ENCODE peak calls at places on chromosome 7, in eight cellular contexts. U is pancreas, M is IMR-90, N is chondrocyte, C is astrocyte, P is GM13976, G is AG09309, W is tibial artery. O is an unnamed sample.

GRCh38 chr7:111788426-111788825 is 226.1 kb upstream of the IMMP2L start:
- DNase-seq in U (no peak), M (peak), N (no peak), C (peak), P (no peak), G (no peak), W (no peak), O (no peak)

GRCh38 chr7:140899883-140900282 is 24.8 kb downstream of the BRAF start:
- DNase-seq in U (no peak), M (no peak), N (no peak), C (no peak), P (no peak), G (no peak), W (no peak), O (peak)

GRCh38 chr7:119720541-119720940 is 552.4 kb upstream of the KCND2 start:
- DNase-seq in U (no peak), M (peak), N (no peak), C (peak), P (no peak), G (peak), W (no peak), O (no peak)

GRCh38 chr7:93575555-93576397 is 1.3 kb upstream of the CALCR start:
- DNase-seq in U (peak), M (no peak), N (no peak), C (no peak), P (no peak), G (no peak), W (no peak), O (no peak)

GRCh38 chr7:16648551-16648950 is 2.6 kb downstream of the BZW2 start:
- DNase-seq in U (no peak), M (no peak), N (no peak), C (no peak), P (no peak), G (no peak), W (no peak), O (no peak)

GRCh38 chr7:5360971-5361370 is 62.7 kb downstream of the TNRC18 start:
- DNase-seq in U (no peak), M (no peak), N (no peak), C (no peak), P (no peak), G (no peak), W (no peak), O (no peak)

GRCh38 chr7:140619101-140619615 is 21.5 kb downstream of the DENND2A start:
- DNase-seq in U (no peak), M (no peak), N (no peak), C (no peak), P (no peak), G (no peak), W (no peak), O (no peak)

GRCh38 chr7:80335473-80336232 is 176.2 kb downstream of the GNAT3 start:
- DNase-seq in U (no peak), M (peak), N (no peak), C (no peak), P (no peak), G (no peak), W (no peak), O (no peak)

GRCh38 chr7:40301486-40302065 is 166.8 kb downstream of the SUGCT start:
- DNase-seq in U (no peak), M (peak), N (no peak), C (peak), P (no peak), G (no peak), W (no peak), O (no peak)

GRCh38 chr7:27906385-27907091 is 166.6 kb downstream of the TAX1BP1 start:
- DNase-seq in U (no peak), M (no peak), N (no peak), C (peak), P (no peak), G (no peak), W (no peak), O (no peak)

GRCh38 chr7:155928583-155929145 is 116.4 kb upstream of the SHH start:
- DNase-seq in U (no peak), M (no peak), N (no peak), C (no peak), P (no peak), G (no peak), W (no peak), O (no peak)

GRCh38 chr7:2036786-2037185 is 196.0 kb downstream of the MAD1L1 start:
- DNase-seq in U (peak), M (no peak), N (peak), C (no peak), P (no peak), G (no peak), W (peak), O (no peak)

GRCh38 chr7:83930262-83930661 is 264.3 kb downstream of the SEMA3A start:
- DNase-seq in U (no peak), M (no peak), N (no peak), C (no peak), P (no peak), G (no peak), W (no peak), O (no peak)

GRCh38 chr7:150903627-150904026 is 51.3 kb downstream of the AOC1 start:
- DNase-seq in U (peak), M (peak), N (no peak), C (peak), P (peak), G (peak), W (no peak), O (peak)

GRCh38 chr7:1325646-1326510 is 93.2 kb downstream of the UNCX start:
- DNase-seq in U (no peak), M (no peak), N (no peak), C (no peak), P (no peak), G (no peak), W (no peak), O (no peak)

GRCh38 chr7:32479574-32480200 is 10.5 kb downstream of the LSM5 start:
- DNase-seq in U (no peak), M (peak), N (no peak), C (no peak), P (peak), G (no peak), W (no peak), O (peak)

GRCh38 chr7:155256761-155257481 is 40.8 kb upstream of the INSIG1 start:
- DNase-seq in U (no peak), M (no peak), N (no peak), C (no peak), P (no peak), G (no peak), W (no peak), O (no peak)

GRCh38 chr7:2517678-2518077 is 1.9 kb upstream of the LFNG start:
- DNase-seq in U (no peak), M (peak), N (no peak), C (peak), P (no peak), G (no peak), W (no peak), O (no peak)

GRCh38 chr7:150830957-150831356 is 21.4 kb upstream of the AOC1 start:
- DNase-seq in U (no peak), M (no peak), N (no peak), C (no peak), P (no peak), G (no peak), W (no peak), O (no peak)

GRCh38 chr7:114419441-114420107 is 5.0 kb downstream of the FOXP2 start:
- DNase-seq in U (no peak), M (peak), N (no peak), C (peak), P (no peak), G (no peak), W (no peak), O (no peak)

GRCh38 chr7:1236831-1237701 is 4.4 kb downstream of the UNCX start:
- DNase-seq in U (no peak), M (no peak), N (no peak), C (no peak), P (no peak), G (no peak), W (no peak), O (no peak)

GRCh38 chr7:16023046-16023445 is 336.6 kb upstream of the MEOX2 start:
- DNase-seq in U (no peak), M (no peak), N (no peak), C (no peak), P (no peak), G (no peak), W (no peak), O (no peak)

GRCh38 chr7:130277763-130278643 is 11.3 kb downstream of the CPA2 start:
- DNase-seq in U (no peak), M (peak), N (no peak), C (peak), P (no peak), G (no peak), W (peak), O (no peak)

GRCh38 chr7:1855396-1856160 is 185.5 kb downstream of the ELFN1 start:
- DNase-seq in U (peak), M (no peak), N (peak), C (no peak), P (no peak), G (no peak), W (no peak), O (no peak)

GRCh38 chr7:142455392-142455791 is 197.5 kb upstream of the PRSS58 start:
- DNase-seq in U (no peak), M (no peak), N (peak), C (no peak), P (no peak), G (no peak), W (no peak), O (no peak)

GRCh38 chr7:14836571-14837189 is 65.9 kb downstream of the DGKB start:
- DNase-seq in U (no peak), M (peak), N (no peak), C (peak), P (no peak), G (no peak), W (peak), O (no peak)

GRCh38 chr7:54833021-54833467 is 74.0 kb upstream of the SEC61G start:
- DNase-seq in U (no peak), M (no peak), N (no peak), C (no peak), P (no peak), G (no peak), W (no peak), O (no peak)

GRCh38 chr7:46286346-46286745 is 365.3 kb upstream of the IGFBP3 start:
- DNase-seq in U (no peak), M (no peak), N (no peak), C (no peak), P (no peak), G (no peak), W (no peak), O (no peak)

GRCh38 chr7:90312745-90313144 is 8.4 kb downstream of the FAM237B start:
- DNase-seq in U (no peak), M (no peak), N (no peak), C (peak), P (no peak), G (no peak), W (no peak), O (peak)
- TF ChIP-seq CTCF in U (no peak), M (peak), N (peak), C (peak), P (peak), G (peak), W (no peak), O (peak)

GRCh38 chr7:128860158-128861073 is 2.2 kb upstream of the ATP6V1F start:
- DNase-seq in U (no peak), M (peak), N (no peak), C (peak), P (no peak), G (no peak), W (no peak), O (no peak)
- TF ChIP-seq CTCF in U (no peak), M (no peak), N (peak), C (no peak), P (no peak), G (peak), W (no peak), O (no peak)

GRCh38 chr7:102914585-102914984 is 1.8 kb downstream of the LRRC17 start:
- DNase-seq in U (no peak), M (peak), N (no peak), C (peak), P (no peak), G (no peak), W (peak), O (no peak)

GRCh38 chr7:102916426-102916825 is 3.6 kb downstream of the LRRC17 start:
- DNase-seq in U (no peak), M (peak), N (no peak), C (peak), P (no peak), G (no peak), W (no peak), O (no peak)

GRCh38 chr7:102908676-102909075 is 4.1 kb upstream of the LRRC17 start:
- DNase-seq in U (no peak), M (no peak), N (no peak), C (no peak), P (no peak), G (no peak), W (no peak), O (no peak)

GRCh38 chr7:102913846-102914245 is 1.0 kb downstream of the LRRC17 start:
- DNase-seq in U (no peak), M (no peak), N (no peak), C (no peak), P (no peak), G (no peak), W (no peak), O (no peak)

DNA sequence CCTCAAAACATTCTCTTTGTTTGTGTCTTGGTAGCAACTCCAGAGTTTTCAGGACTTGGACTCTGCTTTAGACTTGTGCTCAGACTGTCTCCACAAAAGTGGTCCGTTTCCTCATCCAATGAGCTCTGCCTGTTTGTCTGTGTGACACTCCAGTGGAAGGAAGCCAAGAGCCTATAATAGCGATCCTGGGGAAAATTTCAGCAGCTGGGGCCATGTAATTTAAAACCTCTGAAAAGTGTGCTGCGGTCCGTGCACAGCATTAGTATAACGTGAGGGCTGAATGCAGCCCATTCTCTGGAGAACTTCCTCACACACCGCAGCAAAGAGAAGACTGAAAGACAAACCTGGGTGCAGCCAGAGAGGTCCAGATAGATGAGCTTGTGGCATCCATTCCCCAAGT is at the start of gene LRRC17:
- DNase-seq in U (no peak), M (peak), N (no peak), C (peak), P (no peak), G (peak), W (no peak), O (no peak)
- TF ChIP-seq CTCF in U (no peak), M (no peak), N (no peak), C (no peak), P (no peak), G (no peak), W (no peak), O (no peak)

GRCh38 chr7:100248483-100248882 is 28.7 kb downstream of the PVRIG start:
- DNase-seq in U (no peak), M (no peak), N (no peak), C (no peak), P (no peak), G (no peak), W (no peak), O (no peak)

DNA sequence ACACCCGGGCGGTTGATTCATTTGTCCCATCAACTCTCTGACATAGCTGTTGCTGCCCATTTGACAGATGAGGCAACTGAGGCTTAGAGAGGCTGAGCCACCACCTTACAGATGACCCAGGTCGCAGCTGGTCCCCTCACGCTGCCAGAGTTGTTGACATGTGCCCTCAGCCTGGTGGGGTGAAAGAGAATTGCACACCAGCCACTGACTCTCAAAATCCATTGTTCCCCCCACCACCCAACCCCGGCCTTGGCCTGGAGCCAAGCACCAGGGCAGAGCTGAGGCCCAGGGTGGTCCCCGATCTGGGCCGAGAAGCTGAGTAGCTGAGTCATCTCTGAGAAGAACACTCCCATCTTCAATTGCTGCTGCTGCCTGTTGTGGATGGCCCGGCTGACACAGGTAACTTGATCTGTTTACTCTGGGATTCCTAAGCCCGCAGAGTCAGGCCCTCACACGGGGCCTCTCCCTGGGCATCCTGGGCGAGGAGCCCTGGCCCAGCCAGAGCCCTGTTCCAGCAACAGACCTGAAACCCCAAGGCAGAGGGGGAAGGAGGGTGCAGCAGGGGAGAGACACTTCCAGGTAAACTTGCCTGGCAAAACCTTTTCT is 27.5 kb downstream of the PVRIG start:
- DNase-seq in U (peak), M (peak), N (no peak), C (peak), P (no peak), G (peak), W (no peak), O (no peak)
- TF ChIP-seq CTCF in U (no peak), M (no peak), N (peak), C (no peak), P (no peak), G (no peak), W (no peak), O (no peak)

GRCh38 chr7:107527196-107527595 is 36.5 kb downstream of the COG5 start:
- DNase-seq in U (no peak), M (no peak), N (no peak), C (no peak), P (no peak), G (no peak), W (no peak), O (no peak)
- TF ChIP-seq CTCF in U (no peak), M (no peak), N (no peak), C (no peak), P (no peak), G (no peak), W (no peak), O (no peak)

DNA sequence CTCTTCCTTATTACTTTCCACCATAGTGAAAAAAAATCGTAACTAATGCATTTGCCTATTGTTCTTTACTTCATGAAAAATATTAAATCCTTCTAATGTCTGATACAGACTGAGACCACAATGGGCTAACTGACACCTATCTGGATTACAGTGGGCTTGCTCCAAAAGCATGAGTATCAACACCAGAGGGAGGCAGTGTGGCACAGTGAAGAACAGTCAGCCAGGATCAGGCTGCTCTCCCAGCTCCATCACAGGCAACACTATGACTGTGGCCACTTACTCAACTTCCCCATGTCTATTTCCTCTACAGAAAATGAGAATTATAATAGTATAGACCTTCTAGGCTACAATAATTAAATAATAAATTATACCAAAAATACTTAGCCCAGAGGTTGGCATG is 97.2 kb downstream of the SLC25A13 start:
- DNase-seq in U (no peak), M (no peak), N (no peak), C (no peak), P (peak), G (no peak), W (no peak), O (no peak)
- TF ChIP-seq CTCF in U (no peak), M (no peak), N (peak), C (no peak), P (no peak), G (peak), W (no peak), O (no peak)

O was measured in GM12865.